ENCODE peak calls at places on chromosomes 1 and 21, in eight cellular contexts. V is AG10803, C is K562, F is foreskin fibroblast, I is nephron progenitor cell, W is stomach, J is Calu3, R is H9. L is an unnamed sample.

GRCh38 chr1:110262846-110263631 is 52.9 kb downstream of the KCNC4 start:
- DNase-seq in V (no peak), C (peak), F (no peak), I (no peak), W (no peak), J (no peak), R (no peak), L (no peak)

GRCh38 chr1:97247196-97247595 is 525.6 kb downstream of the PTBP2 start:
- DNase-seq in V (peak), C (no peak), F (peak), I (no peak), W (no peak), J (no peak), R (no peak), L (no peak)

GRCh38 chr1:107501081-107501605 is 360.3 kb downstream of the NTNG1 start:
- DNase-seq in V (no peak), C (no peak), F (no peak), I (no peak), W (no peak), J (no peak), R (no peak), L (no peak)

GRCh38 chr1:183610053-183610452 is 19.8 kb upstream of the NCF2 start:
- DNase-seq in V (peak), C (no peak), F (peak), I (no peak), W (no peak), J (peak), R (no peak), L (no peak)

GRCh38 chr1:1033009-1033587 is 13.2 kb downstream of the AGRN start:
- DNase-seq in V (peak), C (peak), F (peak), I (peak), W (peak), J (no peak), R (peak), L (peak)

GRCh38 chr1:17419626-17420328 is 19.7 kb downstream of the RCC2 start:
- DNase-seq in V (peak), C (peak), F (peak), I (peak), W (peak), J (peak), R (peak), L (peak)

GRCh38 chr1:114892194-114892918 is 37.7 kb downstream of the SYCP1 start:
- DNase-seq in V (no peak), C (no peak), F (no peak), I (no peak), W (no peak), J (no peak), R (peak), L (no peak)

GRCh38 chr1:234672349-234673135 is 62.6 kb upstream of the IRF2BP2 start:
- DNase-seq in V (no peak), C (no peak), F (no peak), I (no peak), W (no peak), J (no peak), R (no peak), L (no peak)

GRCh38 chr1:245179706-245180105 is 24.9 kb downstream of the KIF26B start:
- DNase-seq in V (no peak), C (no peak), F (no peak), I (no peak), W (no peak), J (no peak), R (no peak), L (no peak)

GRCh38 chr1:39507230-39507928 is 15.9 kb downstream of the BMP8A start:
- DNase-seq in V (no peak), C (peak), F (peak), I (peak), W (no peak), J (no peak), R (peak), L (no peak)

GRCh38 chr1:31327381-31327780 is 30.5 kb downstream of the ZCCHC17 start:
- DNase-seq in V (peak), C (no peak), F (peak), I (no peak), W (no peak), J (no peak), R (no peak), L (no peak)

GRCh38 chr1:31880957-31881697 is 57.0 kb downstream of the PTP4A2 start:
- DNase-seq in V (no peak), C (no peak), F (no peak), I (no peak), W (no peak), J (no peak), R (no peak), L (no peak)

DNA sequence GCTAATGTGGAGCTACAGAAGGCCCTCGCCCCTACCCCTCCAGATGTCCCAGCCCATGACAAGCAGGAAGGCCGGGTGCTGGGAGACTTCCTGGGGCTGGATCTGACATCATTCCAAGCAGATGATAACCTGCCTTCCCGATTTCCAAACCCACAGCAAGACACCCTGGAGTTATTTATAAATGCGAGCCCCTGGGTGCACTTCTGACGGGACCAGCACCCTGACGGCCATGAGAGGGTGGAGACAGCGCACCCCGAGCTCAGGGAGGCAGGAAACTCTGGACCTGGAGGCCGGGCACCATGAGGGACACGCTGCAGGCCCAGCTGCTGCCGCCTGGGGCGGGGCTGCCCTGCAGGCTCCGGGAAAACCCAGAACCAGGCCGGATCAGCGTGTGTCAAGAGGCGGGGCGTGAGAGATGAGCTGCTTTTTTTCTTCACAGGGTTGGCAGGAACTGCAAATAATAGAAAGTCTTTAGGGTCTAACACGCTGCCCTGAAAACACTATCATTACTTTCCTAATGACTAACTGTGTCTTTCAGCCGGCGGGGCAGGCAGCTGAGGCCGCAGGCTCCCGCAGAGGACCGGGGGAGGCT is 2.5 kb upstream of the PCBP3 start:
- DNase-seq in V (peak), C (no peak), F (peak), I (no peak), W (no peak), J (no peak), R (peak), L (no peak)
- TF ChIP-seq CTCF in V (peak), C (peak), F (peak), I (no peak), W (no peak), J (no peak), R (peak), L (no peak)

GRCh38 chr1:13806108-13806507 is 106.1 kb downstream of the PRDM2 start:
- DNase-seq in V (no peak), C (no peak), F (no peak), I (no peak), W (no peak), J (no peak), R (no peak), L (no peak)

GRCh38 chr1:13812456-13813397 is 112.7 kb downstream of the PRDM2 start:
- DNase-seq in V (no peak), C (no peak), F (no peak), I (no peak), W (no peak), J (peak), R (no peak), L (no peak)

GRCh38 chr1:13808729-13809131 is 108.7 kb downstream of the PRDM2 start:
- DNase-seq in V (peak), C (peak), F (peak), I (no peak), W (no peak), J (no peak), R (no peak), L (no peak)

GRCh38 chr1:13807213-13807612 is 107.2 kb downstream of the PRDM2 start:
- DNase-seq in V (peak), C (peak), F (peak), I (peak), W (peak), J (peak), R (peak), L (no peak)

DNA sequence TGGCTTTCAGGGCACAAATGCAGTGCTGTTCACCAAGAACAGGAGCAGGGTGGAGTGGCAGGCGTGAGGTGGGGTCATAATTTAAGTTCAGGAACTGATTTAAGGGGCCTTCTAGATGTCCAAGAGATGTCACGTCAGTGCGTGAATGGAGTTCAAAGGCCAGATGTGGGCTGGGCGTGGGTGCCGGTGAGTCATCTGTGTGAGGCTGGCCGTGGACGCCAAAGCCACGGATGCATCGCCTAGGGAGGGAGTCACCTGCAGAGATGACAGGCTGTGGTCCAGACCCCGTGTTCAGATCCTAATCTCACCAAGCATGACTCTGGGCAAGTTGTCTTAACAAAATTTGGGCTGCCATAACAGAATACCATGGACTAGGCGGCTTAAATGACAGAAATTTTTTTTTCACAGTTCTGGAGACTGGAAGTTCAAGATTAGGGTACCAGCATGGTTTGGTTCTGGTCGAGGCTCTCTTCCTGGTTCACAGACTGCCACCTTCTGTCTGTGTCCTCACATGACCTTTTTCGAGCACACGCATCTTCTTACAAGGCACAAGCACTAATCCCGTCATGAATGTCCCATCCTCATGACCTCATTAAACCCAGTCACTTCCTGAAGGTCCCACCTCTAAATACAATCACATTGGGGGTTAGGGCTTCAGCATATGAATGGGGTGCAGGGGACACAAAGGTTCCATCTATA is 109.6 kb downstream of the PRDM2 start:
- DNase-seq in V (no peak), C (peak), F (no peak), I (no peak), W (no peak), J (no peak), R (no peak), L (no peak)
- TF ChIP-seq CTCF in V (peak), C (no peak), F (no peak), I (no peak), W (no peak), J (no peak), R (peak), L (no peak)

GRCh38 chr21:14711287-14711686 is 165.2 kb upstream of the SAMSN1 start:
- DNase-seq in V (no peak), C (no peak), F (no peak), I (no peak), W (no peak), J (no peak), R (no peak), L (no peak)
- TF ChIP-seq CTCF in V (no peak), C (no peak), F (no peak), I (no peak), W (no peak), J (no peak), R (no peak), L (no peak)

DNA sequence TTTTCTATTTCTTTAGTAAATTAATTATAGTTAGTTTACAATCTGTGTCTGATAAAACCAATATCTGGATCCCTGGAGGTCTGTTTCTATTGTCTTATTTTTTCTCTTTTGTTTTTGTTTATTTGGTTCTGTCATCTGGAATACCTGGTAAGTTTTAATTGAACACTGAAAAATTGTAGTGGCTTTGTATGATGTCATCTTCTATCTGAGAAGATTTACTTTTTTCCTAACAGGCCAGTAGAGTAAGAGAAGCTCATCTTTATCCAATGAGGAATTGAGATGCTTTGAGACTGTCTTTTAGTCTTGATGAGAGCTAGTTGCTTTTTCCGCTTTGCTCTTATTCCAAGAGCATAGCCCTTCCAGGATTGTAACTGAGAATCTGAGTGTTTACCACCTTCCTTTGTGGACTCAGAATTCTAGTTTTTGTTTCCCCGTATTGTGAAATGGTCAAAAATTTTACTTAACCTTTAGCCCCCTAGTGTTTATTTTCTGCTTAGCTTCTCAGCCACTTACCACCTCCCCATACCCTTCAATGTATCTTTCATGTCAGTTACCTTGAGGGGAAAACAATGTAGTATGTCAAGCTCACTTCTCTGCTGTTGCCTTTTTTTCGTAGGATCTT is 25.0 kb downstream of the PTGFRN start:
- DNase-seq in V (peak), C (peak), F (no peak), I (no peak), W (no peak), J (no peak), R (no peak), L (no peak)
- TF ChIP-seq CTCF in V (peak), C (peak), F (no peak), I (peak), W (no peak), J (peak), R (peak), L (peak)

L was measured in type B pancreatic cell.